ENCODE peak calls at places on chromosome 6, in four cellular contexts. One of them, this sample, is unnamed.

GRCh38 chr6:145845557-145845956 is 31.0 kb upstream of the FBXO30 start:
- DNase-seq in neural crest cell: no peak
- DNase-seq in epithelial cell of proximal tubule: no peak
- DNase-seq in type B pancreatic cell: no peak
- DNase-seq in this sample: no peak

GRCh38 chr6:37316071-37316470 is 37.7 kb upstream of the RNF8 start:
- DNase-seq in neural crest cell: no peak
- DNase-seq in epithelial cell of proximal tubule: no peak
- DNase-seq in type B pancreatic cell: no peak
- DNase-seq in this sample: no peak

GRCh38 chr6:32669893-32670292 is 3.4 kb upstream of the HLA-DQB1 start:
- DNase-seq in neural crest cell: no peak
- DNase-seq in epithelial cell of proximal tubule: no peak
- DNase-seq in type B pancreatic cell: no peak
- DNase-seq in this sample: no peak

GRCh38 chr6:25962368-25963127 is at the start of gene TRIM38:
- DNase-seq in neural crest cell: no peak
- DNase-seq in epithelial cell of proximal tubule: peak
- DNase-seq in type B pancreatic cell: no peak
- DNase-seq in this sample: peak

GRCh38 chr6:3797231-3798200 is 46.0 kb upstream of the PXDC1 start:
- DNase-seq in neural crest cell: no peak
- DNase-seq in epithelial cell of proximal tubule: peak
- DNase-seq in type B pancreatic cell: no peak
- DNase-seq in this sample: no peak

GRCh38 chr6:149062653-149063348 is 254.7 kb upstream of the TAB2 start:
- DNase-seq in neural crest cell: no peak
- DNase-seq in epithelial cell of proximal tubule: no peak
- DNase-seq in type B pancreatic cell: no peak
- DNase-seq in this sample: no peak

GRCh38 chr6:37851997-37852524 is 32.5 kb downstream of the ZFAND3 start:
- DNase-seq in neural crest cell: no peak
- DNase-seq in epithelial cell of proximal tubule: no peak
- DNase-seq in type B pancreatic cell: no peak
- DNase-seq in this sample: no peak

GRCh38 chr6:35624341-35625070 is 64.2 kb downstream of the FKBP5 start:
- DNase-seq in neural crest cell: no peak
- DNase-seq in epithelial cell of proximal tubule: no peak
- DNase-seq in type B pancreatic cell: no peak
- DNase-seq in this sample: no peak

GRCh38 chr6:4017847-4018193 is 61.1 kb downstream of the FAM217A start:
- DNase-seq in neural crest cell: no peak
- DNase-seq in epithelial cell of proximal tubule: peak
- DNase-seq in type B pancreatic cell: no peak
- DNase-seq in this sample: no peak

GRCh38 chr6:39137235-39137634 is 22.2 kb upstream of the SAYSD1 start:
- DNase-seq in neural crest cell: peak
- DNase-seq in epithelial cell of proximal tubule: no peak
- DNase-seq in type B pancreatic cell: no peak
- DNase-seq in this sample: no peak

GRCh38 chr6:42163941-42164340 is 9.2 kb upstream of the GUCA1A start:
- DNase-seq in neural crest cell: no peak
- DNase-seq in epithelial cell of proximal tubule: no peak
- DNase-seq in type B pancreatic cell: no peak
- DNase-seq in this sample: no peak

GRCh38 chr6:141562181-141562800 is 570.4 kb upstream of the GJE1 start:
- DNase-seq in neural crest cell: peak
- DNase-seq in epithelial cell of proximal tubule: no peak
- DNase-seq in type B pancreatic cell: no peak
- DNase-seq in this sample: no peak

GRCh38 chr6:445571-446417 is 54.2 kb downstream of the IRF4 start:
- DNase-seq in neural crest cell: no peak
- DNase-seq in epithelial cell of proximal tubule: no peak
- DNase-seq in type B pancreatic cell: no peak
- DNase-seq in this sample: no peak

GRCh38 chr6:16903470-16903869 is 142.2 kb upstream of the ATXN1 start:
- DNase-seq in neural crest cell: no peak
- DNase-seq in epithelial cell of proximal tubule: no peak
- DNase-seq in type B pancreatic cell: no peak
- DNase-seq in this sample: no peak

GRCh38 chr6:33609444-33610034 is 11.6 kb upstream of the ITPR3 start:
- DNase-seq in neural crest cell: no peak
- DNase-seq in epithelial cell of proximal tubule: no peak
- DNase-seq in type B pancreatic cell: no peak
- DNase-seq in this sample: no peak

GRCh38 chr6:45663181-45664180 is 285.7 kb upstream of the SUPT3H start:
- DNase-seq in neural crest cell: peak
- DNase-seq in epithelial cell of proximal tubule: no peak
- DNase-seq in type B pancreatic cell: peak
- DNase-seq in this sample: peak

GRCh38 chr6:35018184-35018523 is 123.0 kb downstream of the TCP11 start:
- DNase-seq in neural crest cell: no peak
- DNase-seq in epithelial cell of proximal tubule: no peak
- DNase-seq in type B pancreatic cell: no peak
- DNase-seq in this sample: no peak

GRCh38 chr6:98833101-98834059 is 994 bp upstream of the POU3F2 start:
- DNase-seq in neural crest cell: no peak
- DNase-seq in epithelial cell of proximal tubule: no peak
- DNase-seq in type B pancreatic cell: peak
- DNase-seq in this sample: no peak

GRCh38 chr6:122068291-122068769 is 331.1 kb upstream of the HSF2 start:
- DNase-seq in neural crest cell: no peak
- DNase-seq in epithelial cell of proximal tubule: no peak
- DNase-seq in type B pancreatic cell: no peak
- DNase-seq in this sample: no peak

GRCh38 chr6:140921366-140922226 is 1211.1 kb upstream of the GJE1 start:
- DNase-seq in neural crest cell: no peak
- DNase-seq in epithelial cell of proximal tubule: peak
- DNase-seq in type B pancreatic cell: no peak
- DNase-seq in this sample: no peak

This sample was measured in CD8-positive, alpha-beta T cell.